ENCODE peak calls at places on chromosomes 2 and 18, in six cellular contexts. O is hepatocyte, R is stomach, N is heart left ventricle, Z is brain microvascular endothelial cell, M is psoas muscle. K is an unnamed sample. For H3K27me3, the result is how much of the 10 kb centered on the place peaks cover.

GRCh38 chr2:162826901-162827300 is 11.7 kb downstream of the KCNH7 start:
- DNase-seq in O (no peak), R (no peak), N (no peak), Z (no peak), M (no peak), K (no peak)

GRCh38 chr2:119255760-119256573 is 32.3 kb downstream of the STEAP3 start:
- DNase-seq in O (peak), R (no peak), N (no peak), Z (peak), M (no peak), K (peak)

GRCh38 chr2:239593455-239593854 is 192.6 kb upstream of the HDAC4 start:
- DNase-seq in O (no peak), R (no peak), N (no peak), Z (no peak), M (no peak), K (no peak)

GRCh38 chr2:9144617-9145016 is 62.0 kb upstream of the ASAP2 start:
- DNase-seq in O (no peak), R (no peak), N (no peak), Z (no peak), M (no peak), K (no peak)

GRCh38 chr2:94982661-94983060 is 42.8 kb upstream of the MAL start:
- DNase-seq in O (no peak), R (no peak), N (no peak), Z (peak), M (no peak), K (no peak)

GRCh38 chr18:76452357-76452756 is 42.7 kb downstream of the ZNF516 start:
- DNase-seq in O (no peak), R (no peak), N (no peak), Z (peak), M (no peak), K (no peak)

GRCh38 chr2:105187531-105187930 is 54.0 kb upstream of the GPR45 start:
- DNase-seq in O (no peak), R (no peak), N (no peak), Z (peak), M (no peak), K (no peak)

GRCh38 chr2:20108655-20109396 is 57.4 kb upstream of the LAPTM4A start:
- DNase-seq in O (peak), R (no peak), N (no peak), Z (no peak), M (no peak), K (no peak)

GRCh38 chr18:59189746-59190145 is 30.2 kb upstream of the GRP start:
- DNase-seq in O (no peak), R (no peak), N (no peak), Z (no peak), M (no peak), K (no peak)

GRCh38 chr18:23881778-23882177 is 132.8 kb upstream of the TTC39C start:
- DNase-seq in O (no peak), R (peak), N (no peak), Z (no peak), M (no peak), K (no peak)

GRCh38 chr18:31498450-31499156 is 626 bp downstream of the DSG2 start:
- DNase-seq in O (no peak), R (no peak), N (no peak), Z (no peak), M (no peak), K (no peak)

GRCh38 chr2:15808221-15808574 is 132.2 kb upstream of the MYCN start:
- DNase-seq in O (no peak), R (no peak), N (no peak), Z (peak), M (no peak), K (peak)

GRCh38 chr2:157258520-157259326 is 1.2 kb downstream of the GALNT5 start:
- DNase-seq in O (peak), R (peak), N (no peak), Z (no peak), M (no peak), K (no peak)

GRCh38 chr2:103159018-103159417 is 397.2 kb downstream of the TMEM182 start:
- DNase-seq in O (no peak), R (no peak), N (no peak), Z (no peak), M (no peak), K (no peak)

GRCh38 chr2:180523629-180524340 is 456.6 kb upstream of the UBE2E3 start:
- DNase-seq in O (no peak), R (no peak), N (no peak), Z (peak), M (no peak), K (peak)

GRCh38 chr2:181462032-181462431 is 4.8 kb downstream of the ITGA4 start:
- DNase-seq in O (no peak), R (no peak), N (no peak), Z (no peak), M (no peak), K (no peak)

GRCh38 chr2:177154809-177155208 is 57.8 kb upstream of the HNRNPA3 start:
- DNase-seq in O (no peak), R (no peak), N (no peak), Z (no peak), M (no peak), K (no peak)

GRCh38 chr18:49521251-49521650 is 34.2 kb upstream of the C18orf32 start:
- DNase-seq in O (no peak), R (no peak), N (no peak), Z (no peak), M (no peak), K (peak)

GRCh38 chr2:137729305-137729704 is 235.0 kb upstream of the HNMT start:
- DNase-seq in O (no peak), R (no peak), N (no peak), Z (no peak), M (no peak), K (no peak)

GRCh38 chr2:122078451-122078850 is 323.0 kb downstream of the TSN start:
- DNase-seq in O (no peak), R (no peak), N (no peak), Z (no peak), M (no peak), K (no peak)

GRCh38 chr2:60453301-60453700 is 100.2 kb downstream of the BCL11A start:
- DNase-seq in O (no peak), R (no peak), N (no peak), Z (no peak), M (no peak), K (no peak)

GRCh38 chr2:191845248-191845715 is 1.6 kb downstream of the CAVIN2 start:
- DNase-seq in O (no peak), R (no peak), N (peak), Z (no peak), M (peak), K (peak)

GRCh38 chr2:177906041-177906718 is 166.4 kb downstream of the PDE11A start:
- DNase-seq in O (peak), R (peak), N (peak), Z (peak), M (peak), K (peak)

GRCh38 chr2:217597681-217598080 is 405.1 kb downstream of the TNS1 start:
- DNase-seq in O (no peak), R (no peak), N (no peak), Z (no peak), M (no peak), K (no peak)

GRCh38 chr18:34222396-34223163 is 2.1 kb downstream of the NOL4 start:
- DNase-seq in O (peak), R (no peak), N (peak), Z (no peak), M (peak), K (peak)

GRCh38 chr18:14053661-14054060 is 78.6 kb downstream of the ZNF519 start:
- DNase-seq in O (no peak), R (no peak), N (no peak), Z (no peak), M (no peak), K (no peak)

GRCh38 chr2:229910832-229911412 is 10.9 kb downstream of the TRIP12 start:
- DNase-seq in O (peak), R (no peak), N (no peak), Z (no peak), M (no peak), K (no peak)

GRCh38 chr2:30584116-30584515 is 137.1 kb downstream of the LCLAT1 start:
- DNase-seq in O (no peak), R (no peak), N (no peak), Z (no peak), M (no peak), K (no peak)

GRCh38 chr2:28436525-28437051 is 43.9 kb downstream of the FOSL2 start:
- DNase-seq in O (no peak), R (no peak), N (no peak), Z (no peak), M (no peak), K (no peak)

DNA sequence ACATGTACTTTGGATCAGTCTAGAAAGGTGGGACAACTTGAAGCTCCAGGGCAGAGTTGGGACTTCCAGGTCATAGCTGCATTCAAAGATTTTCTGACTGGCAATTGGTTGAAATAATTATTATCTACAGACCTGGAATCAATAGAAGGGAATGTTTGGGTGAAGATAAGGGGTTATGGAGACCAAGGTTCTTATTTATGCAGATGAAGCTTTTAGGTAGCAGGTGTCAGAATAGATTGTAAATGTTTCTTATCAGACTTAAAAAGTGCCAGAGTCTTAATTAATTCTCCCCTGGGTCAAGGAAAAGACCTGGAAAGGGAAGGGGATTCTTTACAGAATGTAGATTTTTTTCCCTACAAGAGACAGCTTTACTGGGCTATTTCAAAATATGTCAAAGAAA is 19.9 kb downstream of the RPIA start:
- DNase-seq in O (no peak), R (no peak), N (no peak), Z (no peak), M (no peak), K (no peak)
- H3K4me3 ChIP-seq in O (no peak), R (no peak), N (no peak), Z (no peak), M (no peak), K (no peak)

GRCh38 chr18:35387367-35387685 is 10.2 kb upstream of the ZNF396 start:
- DNase-seq in O (no peak), R (no peak), N (no peak), Z (peak), M (no peak), K (no peak)
- H3K27me3 ChIP-seq in O (under half), R (under half), N (under half), Z (under half), M (under half), K (under half)

DNA sequence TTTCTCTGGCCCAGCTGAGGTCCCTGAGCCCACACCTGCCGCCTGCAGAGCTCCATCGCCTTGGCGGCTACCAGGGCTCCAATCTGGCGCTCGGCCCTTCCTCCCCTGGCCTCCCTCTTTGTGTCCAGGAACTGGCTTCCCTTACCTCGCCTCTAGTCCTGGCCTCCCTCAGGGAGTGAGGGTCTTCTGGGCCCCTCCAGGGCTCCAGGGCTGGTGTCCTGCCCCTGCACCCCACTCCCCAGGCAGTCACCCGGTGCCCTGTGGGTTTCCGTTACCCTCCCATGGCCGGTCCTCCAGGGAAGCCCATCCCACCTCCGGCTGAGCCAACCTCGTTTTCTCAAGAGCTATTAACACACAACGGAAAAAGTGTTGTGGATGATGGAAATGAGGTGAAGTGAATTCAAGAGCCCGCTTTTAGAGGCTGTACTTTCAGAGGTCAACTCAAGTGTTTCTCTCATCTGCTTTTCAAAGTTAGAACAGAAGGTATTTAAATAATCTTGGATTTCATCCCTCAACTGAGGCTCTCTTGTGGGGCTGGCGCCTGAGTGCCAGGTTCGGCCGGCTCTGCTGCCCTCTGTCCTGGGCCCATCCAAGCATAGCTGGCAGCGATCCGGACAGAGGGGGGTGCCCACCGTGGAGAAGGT is 131.9 kb downstream of the ASB1 start:
- DNase-seq in O (no peak), R (no peak), N (peak), Z (no peak), M (no peak), K (no peak)
- H3K4me3 ChIP-seq in O (no peak), R (no peak), N (no peak), Z (no peak), M (no peak), K (no peak)

DNA sequence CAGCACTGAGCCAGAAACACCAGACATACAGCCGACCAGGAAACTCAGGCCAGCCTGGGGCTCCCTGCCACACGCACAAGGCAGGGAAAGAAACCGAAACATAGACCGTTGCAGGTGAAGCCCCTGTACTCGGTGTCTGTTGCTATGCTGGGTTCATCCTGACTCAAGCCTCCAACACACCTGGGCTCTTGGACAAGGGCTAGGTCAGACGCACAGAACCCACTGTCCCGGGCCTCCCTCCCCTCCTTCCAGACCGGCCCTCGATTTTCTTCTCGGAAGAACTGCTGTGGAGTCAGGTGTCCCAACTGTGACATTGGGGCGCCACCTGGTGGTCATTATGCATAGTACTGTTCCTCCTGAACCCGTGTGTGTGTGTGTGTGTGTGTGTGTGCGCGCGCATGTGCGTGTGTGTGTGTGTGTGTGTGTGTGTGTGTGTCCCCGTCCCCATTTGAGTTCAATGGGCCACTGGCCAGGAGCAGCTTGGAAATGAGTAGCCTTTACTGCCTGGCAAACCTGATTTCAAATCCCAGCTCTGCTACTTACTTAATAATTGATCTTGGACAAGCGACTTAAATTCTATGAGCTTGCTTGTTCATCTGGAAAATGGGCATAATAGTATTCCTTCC is 55.4 kb upstream of the GLI2 start:
- DNase-seq in O (peak), R (peak), N (peak), Z (peak), M (peak), K (peak)
- H3K27me3 ChIP-seq in O (under half), R (under half), N (under half), Z (under half), M (under half), K (under half)

GRCh38 chr2:131054488-131054887 is 38.8 kb downstream of the FAM168B start:
- DNase-seq in O (no peak), R (no peak), N (no peak), Z (no peak), M (no peak), K (no peak)
- H3K4me3 ChIP-seq in O (no peak), R (no peak), N (no peak), Z (no peak), M (no peak), K (no peak)

GRCh38 chr2:120347387-120348010 is 1.6 kb downstream of the INHBB start:
- DNase-seq in O (peak), R (no peak), N (no peak), Z (no peak), M (no peak), K (no peak)

GRCh38 chr2:120346034-120346666 is at the start of gene INHBB:
- DNase-seq in O (peak), R (no peak), N (no peak), Z (no peak), M (no peak), K (peak)

GRCh38 chr2:120344991-120345975 is 653 bp upstream of the INHBB start:
- DNase-seq in O (peak), R (no peak), N (no peak), Z (no peak), M (no peak), K (peak)

GRCh38 chr2:120348134-120349103 is 2.5 kb downstream of the INHBB start:
- DNase-seq in O (peak), R (no peak), N (no peak), Z (no peak), M (no peak), K (no peak)

GRCh38 chr2:120346667-120347358 is 877 bp downstream of the INHBB start:
- DNase-seq in O (peak), R (no peak), N (no peak), Z (peak), M (peak), K (peak)
- H3K27me3 ChIP-seq in O (half or more), R (half or more), N (under half), Z (half or more), M (under half), K (under half)